ENCODE peak calls at places on chromosome 12, in four cellular contexts. S, M, I and Z are unnamed samples.

GRCh38 chr12:25311501-25311900 is 60.8 kb upstream of the KRAS start:
- DNase-seq in S (no peak), M (no peak), I (no peak), Z (no peak)

GRCh38 chr12:64733857-64734256 is 25.3 kb downstream of the GNS start:
- DNase-seq in S (no peak), M (no peak), I (no peak), Z (peak; percentile 73)

GRCh38 chr12:53785161-53785560 is 33.4 kb upstream of the CISTR start:
- DNase-seq in S (no peak), M (no peak), I (no peak), Z (no peak)

GRCh38 chr12:21444193-21445146 is 7.0 kb downstream of the PYROXD1 start:
- DNase-seq in S (no peak), M (no peak), I (no peak), Z (no peak)

GRCh38 chr12:3455312-3455711 is 35.7 kb upstream of the PRMT8 start:
- DNase-seq in S (no peak), M (no peak), I (no peak), Z (no peak)

GRCh38 chr12:57605308-57606015 is 838 bp downstream of the DTX3 start:
- DNase-seq in S (no peak), M (no peak), I (no peak), Z (no peak)

GRCh38 chr12:79927772-79928474 is 7.0 kb downstream of the PPP1R12A start:
- DNase-seq in S (peak; percentile 33), M (peak; percentile 71), I (no peak), Z (no peak)

GRCh38 chr12:42410345-42410744 is 84.4 kb downstream of the PPHLN1 start:
- DNase-seq in S (no peak), M (no peak), I (no peak), Z (no peak)

GRCh38 chr12:68106660-68107059 is 52.9 kb downstream of the IFNG start:
- DNase-seq in S (no peak), M (no peak), I (no peak), Z (no peak)

GRCh38 chr12:120439646-120440247 is 1.8 kb downstream of the COX6A1 start:
- DNase-seq in S (peak; percentile 86), M (peak; percentile 84), I (peak; percentile 34), Z (peak; percentile 34)

GRCh38 chr12:50302686-50303085 is 19.4 kb upstream of the LIMA1 start:
- DNase-seq in S (no peak), M (no peak), I (no peak), Z (no peak)

GRCh38 chr12:28191690-28192089 is 1.4 kb downstream of the CCDC91 start:
- DNase-seq in S (no peak), M (peak; percentile 58), I (no peak), Z (no peak)

GRCh38 chr12:95218164-95218851 is 701 bp downstream of the VEZT start:
- DNase-seq in S (peak; percentile 79), M (peak; percentile 61), I (no peak), Z (no peak)

GRCh38 chr12:10372534-10372931 is 17.3 kb downstream of the KLRK1 start:
- DNase-seq in S (no peak), M (no peak), I (no peak), Z (peak; percentile 69)

GRCh38 chr12:123757555-123757954 is 4.5 kb upstream of the DNAH10 start:
- DNase-seq in S (no peak), M (no peak), I (no peak), Z (no peak)

GRCh38 chr12:106248177-106248848 is 493 bp upstream of the CKAP4 start:
- DNase-seq in S (peak; percentile 49), M (peak; percentile 50), I (peak; percentile 37), Z (peak; percentile 81)

GRCh38 chr12:3207858-3208257 is 130.7 kb downstream of the TSPAN9 start:
- DNase-seq in S (no peak), M (no peak), I (peak; percentile 25), Z (no peak)

GRCh38 chr12:85016423-85016822 is 19.7 kb downstream of the TSPAN19 start:
- DNase-seq in S (no peak), M (no peak), I (no peak), Z (no peak)

GRCh38 chr12:132584472-132584871 is 25.9 kb downstream of the LRCOL1 start:
- DNase-seq in S (no peak), M (no peak), I (no peak), Z (no peak)

GRCh38 chr12:123720141-123720814 is 8.1 kb downstream of the ATP6V0A2 start:
- DNase-seq in S (no peak), M (no peak), I (no peak), Z (no peak)

GRCh38 chr12:83826112-83826511 is 1086.5 kb downstream of the SLC6A15 start:
- DNase-seq in S (peak; percentile 19), M (no peak), I (no peak), Z (no peak)

GRCh38 chr12:113207621-113208040 is 13.6 kb upstream of the TPCN1 start:
- DNase-seq in S (peak; percentile 74), M (no peak), I (no peak), Z (no peak)

GRCh38 chr12:76685246-76685678 is 78.7 kb upstream of the ZDHHC17 start:
- DNase-seq in S (no peak), M (no peak), I (peak; percentile 29), Z (peak; percentile 31)

GRCh38 chr12:30925607-30926242 is 823 bp upstream of the TSPAN11 start:
- DNase-seq in S (no peak), M (no peak), I (no peak), Z (no peak)

GRCh38 chr12:22610148-22610547 is 14.8 kb upstream of the ETNK1 start:
- DNase-seq in S (no peak), M (no peak), I (no peak), Z (no peak)

GRCh38 chr12:119683816-119684215 is 15.9 kb downstream of the PRKAB1 start:
- DNase-seq in S (no peak), M (no peak), I (no peak), Z (no peak)

GRCh38 chr12:727321-727720 is 25.1 kb upstream of the WNK1 start:
- DNase-seq in S (no peak), M (no peak), I (no peak), Z (no peak)

GRCh38 chr12:45612044-45612794 is 117.3 kb upstream of the ARID2 start:
- DNase-seq in S (no peak), M (no peak), I (no peak), Z (no peak)

GRCh38 chr12:127396720-127397119 is 870.2 kb upstream of the TMEM132C start:
- DNase-seq in S (no peak), M (no peak), I (no peak), Z (no peak)

GRCh38 chr12:120257041-120257821 is 8.3 kb downstream of the PXN start:
- DNase-seq in S (no peak), M (no peak), I (peak; percentile 72), Z (peak; percentile 76)

GRCh38 chr12:92942905-92943304 is 13.8 kb upstream of the EEA1 start:
- DNase-seq in S (no peak), M (no peak), I (no peak), Z (no peak)

GRCh38 chr12:53219956-53220856 is 11.8 kb downstream of the RARG start:
- DNase-seq in S (peak; percentile 83), M (peak; percentile 90), I (peak; percentile 69), Z (peak; percentile 73)

GRCh38 chr12:107027304-107028053 is 40.5 kb upstream of the MTERF2 start:
- DNase-seq in S (no peak), M (no peak), I (peak; percentile 40), Z (no peak)

GRCh38 chr12:112916270-112916669 is 9.5 kb downstream of the OAS1 start:
- DNase-seq in S (no peak), M (no peak), I (no peak), Z (no peak)

GRCh38 chr12:131536337-131536736 is 174.6 kb upstream of the SFSWAP start:
- DNase-seq in S (no peak), M (no peak), I (no peak), Z (no peak)

GRCh38 chr12:123607756-123608155 is 5.9 kb downstream of the DDX55 start:
- DNase-seq in S (no peak), M (no peak), I (no peak), Z (no peak)

GRCh38 chr12:65941388-65941787 is 117.1 kb downstream of the HMGA2 start:
- DNase-seq in S (no peak), M (no peak), I (no peak), Z (no peak)

GRCh38 chr12:116200812-116201211 is 76.7 kb downstream of the MED13L start:
- DNase-seq in S (no peak), M (no peak), I (no peak), Z (no peak)